ENCODE peak calls at places on chromosomes 12 and 14, in six cellular contexts. I is testis, L is Peyer's patch, X is MCF 10A, Q is pancreas, A is choroid plexus epithelial cell. R is an unnamed sample.

GRCh38 chr14:78758333-78758732 is 588.2 kb downstream of the NRXN3 start:
- DNase-seq in I (peak; percentile 27), Q (no peak), L (no peak), A (peak; percentile 60), X (peak; percentile 50), R (no peak)

GRCh38 chr12:53290661-53291060 is 4.7 kb upstream of the PFDN5 start:
- DNase-seq in I (no peak), X (no peak), A (peak; percentile 38), L (no peak), Q (no peak), R (no peak)

GRCh38 chr12:107330901-107331431 is 237.6 kb upstream of the CRY1 start:
- DNase-seq in A (no peak), X (no peak), I (no peak), L (no peak), Q (no peak), R (no peak)

GRCh38 chr14:39781466-39781865 is 349.2 kb upstream of the FBXO33 start:
- DNase-seq in L (no peak), Q (no peak), A (no peak), X (no peak), I (no peak), R (no peak)

GRCh38 chr12:113232232-113232615 is 11.0 kb downstream of the TPCN1 start:
- DNase-seq in L (no peak), A (no peak), X (no peak), Q (no peak), I (no peak), R (no peak)

GRCh38 chr12:52191841-52192791 is at the start of gene KRT80:
- DNase-seq in L (peak; percentile 88), X (peak; percentile 98), Q (peak; percentile 98), I (peak; percentile 94), A (peak; percentile 99), R (no peak)

GRCh38 chr14:103858063-103858820 is 10.9 kb upstream of the PPP1R13B start:
- DNase-seq in Q (peak; percentile 66), A (no peak), X (no peak), I (no peak), L (peak; percentile 39), R (no peak)

GRCh38 chr12:106197906-106198623 is 49.8 kb downstream of the CKAP4 start:
- DNase-seq in L (no peak), A (no peak), I (no peak), Q (no peak), X (no peak), R (no peak)

GRCh38 chr12:32501835-32502333 is 102.5 kb downstream of the FGD4 start:
- DNase-seq in I (peak; percentile 67), L (no peak), A (peak; percentile 92), X (peak; percentile 63), Q (no peak), R (no peak)

GRCh38 chr14:88631091-88631490 is 68.3 kb downstream of the ZC3H14 start:
- DNase-seq in X (no peak), L (no peak), Q (no peak), A (no peak), I (no peak), R (no peak)

GRCh38 chr14:91924871-91925726 is 22.4 kb downstream of the FBLN5 start:
- DNase-seq in I (peak; percentile 48), A (peak; percentile 54), L (no peak), Q (no peak), X (no peak), R (no peak)

GRCh38 chr14:24273422-24273998 is 2.1 kb upstream of the RABGGTA start:
- DNase-seq in A (peak; percentile 16), Q (no peak), I (no peak), X (peak; percentile 62), L (no peak), R (no peak)

GRCh38 chr14:55715889-55716288 is 135.9 kb downstream of the KTN1 start:
- DNase-seq in Q (no peak), X (no peak), A (peak; percentile 96), L (no peak), I (no peak), R (no peak)

GRCh38 chr14:26896447-26896846 is 298.6 kb upstream of the NOVA1 start:
- DNase-seq in Q (no peak), L (no peak), X (peak; percentile 79), A (peak; percentile 29), I (no peak), R (no peak)

GRCh38 chr12:132074216-132074615 is 69.9 kb downstream of the DDX51 start:
- DNase-seq in X (no peak), L (no peak), A (no peak), Q (no peak), I (peak; percentile 9), R (no peak)

GRCh38 chr14:92950773-92951172 is 27.8 kb downstream of the CHGA start:
- DNase-seq in X (no peak), I (no peak), Q (peak; percentile 53), L (no peak), A (no peak), R (no peak)

GRCh38 chr14:20857207-20857606 is 34.0 kb upstream of the RNASE3 start:
- DNase-seq in I (no peak), A (no peak), X (no peak), L (no peak), Q (no peak), R (no peak)

GRCh38 chr12:110778801-110779577 is 36.3 kb upstream of the PPP1CC start:
- DNase-seq in Q (no peak), X (no peak), A (no peak), I (no peak), L (no peak), R (no peak)

GRCh38 chr14:91369628-91370445 is 47.8 kb downstream of the CCDC88C start:
- DNase-seq in L (no peak), I (no peak), X (peak; percentile 74), A (no peak), Q (no peak), R (no peak)

GRCh38 chr14:75307700-75308379 is 29.2 kb downstream of the FOS start:
- DNase-seq in L (peak; percentile 88), I (peak; percentile 94), Q (peak; percentile 90), A (peak; percentile 90), X (peak; percentile 90), R (peak; percentile 55)

GRCh38 chr12:94561943-94562411 is 88.4 kb downstream of the TMCC3 start:
- DNase-seq in A (no peak), Q (peak; percentile 81), X (peak; percentile 87), I (peak; percentile 45), L (peak; percentile 58), R (no peak)

GRCh38 chr12:53737951-53738833 is 10.9 kb upstream of the CALCOCO1 start:
- DNase-seq in I (peak; percentile 36), L (peak; percentile 61), Q (no peak), X (no peak), A (no peak), R (no peak)

GRCh38 chr12:49309361-49309760 is 13.7 kb upstream of the TROAP start:
- DNase-seq in Q (no peak), I (no peak), L (no peak), X (no peak), A (no peak), R (no peak)

GRCh38 chr12:91287753-91288152 is 105.1 kb upstream of the DCN start:
- DNase-seq in X (no peak), A (no peak), L (no peak), Q (no peak), I (no peak), R (no peak)

GRCh38 chr12:122878780-122879612 is 16.9 kb downstream of the VPS37B start:
- DNase-seq in Q (no peak), I (no peak), A (no peak), L (no peak), X (no peak), R (peak; percentile 15)

GRCh38 chr12:121992059-121992879 is 29.4 kb upstream of the BCL7A start:
- DNase-seq in I (no peak), A (peak; percentile 99), Q (no peak), X (peak; percentile 93), L (no peak), R (no peak)

GRCh38 chr14:98614741-98615140 is 657.3 kb downstream of the BCL11B start:
- DNase-seq in L (no peak), I (no peak), A (no peak), Q (no peak), X (no peak), R (no peak)

GRCh38 chr12:118337194-118337838 is 35.4 kb downstream of the TAOK3 start:
- DNase-seq in L (no peak), I (no peak), X (no peak), Q (no peak), A (peak; percentile 60), R (no peak)

GRCh38 chr12:9364224-9365176 is 156.3 kb upstream of the PZP start:
- DNase-seq in L (no peak), Q (no peak), I (no peak), X (peak; percentile 59), A (peak; percentile 61), R (no peak)

GRCh38 chr14:35879141-35879648 is 53.1 kb downstream of the BRMS1L start:
- DNase-seq in Q (no peak), A (peak; percentile 71), X (peak; percentile 73), I (no peak), L (no peak), R (no peak)

GRCh38 chr14:35881280-35881679 is 55.1 kb downstream of the BRMS1L start:
- DNase-seq in I (no peak), A (no peak), L (no peak), X (no peak), Q (no peak), R (no peak)

GRCh38 chr14:35879654-35880249 is 53.6 kb downstream of the BRMS1L start:
- DNase-seq in X (peak; percentile 27), L (no peak), Q (no peak), A (peak; percentile 63), I (no peak), R (no peak)

GRCh38 chr14:35878272-35879140 is 52.4 kb downstream of the BRMS1L start:
- DNase-seq in Q (no peak), L (no peak), I (peak; percentile 23), A (peak; percentile 96), X (peak; percentile 92), R (no peak)

GRCh38 chr14:35883677-35884293 is 57.6 kb downstream of the BRMS1L start:
- DNase-seq in X (peak; percentile 41), L (no peak), Q (no peak), I (peak; percentile 46), A (peak; percentile 56), R (no peak)
- TF ChIP-seq CTCF in X (peak; percentile 66), L (peak; percentile 55), Q (peak; percentile 42), I (peak; percentile 26), A (peak; percentile 86), R (no peak)

DNA sequence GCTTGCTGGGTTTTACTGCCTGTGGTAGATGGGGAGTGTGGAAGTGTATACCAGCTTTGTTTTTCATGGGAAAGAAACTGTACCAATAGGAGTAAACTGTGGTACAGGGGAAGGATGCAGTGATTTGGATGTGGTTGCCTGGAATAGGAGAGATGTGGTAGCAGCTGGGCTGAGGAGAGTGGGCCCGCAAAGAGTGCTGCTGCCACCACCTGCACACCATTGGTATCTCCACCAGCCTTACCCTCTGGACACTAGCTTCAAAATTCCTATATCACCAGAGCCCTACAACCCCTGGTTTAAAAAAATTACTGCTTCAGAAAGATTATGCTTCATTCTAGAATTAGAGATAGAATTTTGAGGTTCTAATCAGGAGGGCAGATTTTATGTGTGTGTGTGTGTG is 53.6 kb downstream of the AKAP6 start:
- DNase-seq in I (no peak), L (no peak), Q (no peak), X (peak; percentile 38), A (peak; percentile 63), R (no peak)
- TF ChIP-seq CTCF in I (no peak), L (peak; percentile 36), Q (no peak), X (peak; percentile 75), A (peak; percentile 70), R (no peak)

GRCh38 chr12:104026841-104027599 is 23.0 kb downstream of the GLT8D2 start:
- DNase-seq in L (no peak), X (no peak), Q (no peak), A (no peak), I (no peak), R (no peak)
- TF ChIP-seq CTCF in L (no peak), X (no peak), Q (no peak), A (no peak), I (no peak), R (no peak)

GRCh38 chr14:87241018-87241779 is 751.8 kb downstream of the GALC start:
- DNase-seq in I (no peak), L (no peak), X (no peak), A (no peak), Q (no peak), R (no peak)
- TF ChIP-seq CTCF in I (no peak), L (no peak), X (no peak), A (no peak), Q (no peak), R (no peak)

R was measured in natural killer cell.